ENCODE peak calls at places on chromosome X, in four cellular contexts. One of them, this sample, is unnamed.

GRCh38 chrX:155094468-155095061 is 23.3 kb downstream of the BRCC3 start:
- DNase-seq in M059J: peak
- DNase-seq in iris pigment epithelial cell: peak
- DNase-seq in activated CD4-positive, alpha-beta T cell treated with anti-CD3 and anti-CD28 coated beads for 24 hours: no peak
- DNase-seq in this sample: no peak

GRCh38 chrX:47751670-47752069 is 85.0 kb upstream of the ZNF81 start:
- DNase-seq in M059J: peak
- DNase-seq in iris pigment epithelial cell: peak
- DNase-seq in activated CD4-positive, alpha-beta T cell treated with anti-CD3 and anti-CD28 coated beads for 24 hours: peak
- DNase-seq in this sample: no peak

GRCh38 chrX:52015794-52016193 is 53.2 kb downstream of the MAGED4B start:
- DNase-seq in M059J: no peak
- DNase-seq in iris pigment epithelial cell: no peak
- DNase-seq in activated CD4-positive, alpha-beta T cell treated with anti-CD3 and anti-CD28 coated beads for 24 hours: no peak
- DNase-seq in this sample: no peak

GRCh38 chrX:65697915-65698796 is 30.7 kb downstream of the MSN start:
- DNase-seq in M059J: peak
- DNase-seq in iris pigment epithelial cell: peak
- DNase-seq in activated CD4-positive, alpha-beta T cell treated with anti-CD3 and anti-CD28 coated beads for 24 hours: peak
- DNase-seq in this sample: no peak

GRCh38 chrX:46588263-46588662 is 14.7 kb downstream of the CHST7 start:
- DNase-seq in M059J: peak
- DNase-seq in iris pigment epithelial cell: peak
- DNase-seq in activated CD4-positive, alpha-beta T cell treated with anti-CD3 and anti-CD28 coated beads for 24 hours: peak
- DNase-seq in this sample: no peak

GRCh38 chrX:43581167-43581566 is 74.9 kb upstream of the MAOA start:
- DNase-seq in M059J: no peak
- DNase-seq in iris pigment epithelial cell: no peak
- DNase-seq in activated CD4-positive, alpha-beta T cell treated with anti-CD3 and anti-CD28 coated beads for 24 hours: no peak
- DNase-seq in this sample: no peak

GRCh38 chrX:100447563-100448397 is 37.7 kb upstream of the PCDH19 start:
- DNase-seq in M059J: peak
- DNase-seq in iris pigment epithelial cell: peak
- DNase-seq in activated CD4-positive, alpha-beta T cell treated with anti-CD3 and anti-CD28 coated beads for 24 hours: peak
- DNase-seq in this sample: no peak

GRCh38 chrX:129768186-129768585 is 11.6 kb upstream of the SASH3 start:
- DNase-seq in M059J: no peak
- DNase-seq in iris pigment epithelial cell: no peak
- DNase-seq in activated CD4-positive, alpha-beta T cell treated with anti-CD3 and anti-CD28 coated beads for 24 hours: no peak
- DNase-seq in this sample: no peak

GRCh38 chrX:44580466-44580865 is 37.8 kb upstream of the FUNDC1 start:
- DNase-seq in M059J: peak
- DNase-seq in iris pigment epithelial cell: peak
- DNase-seq in activated CD4-positive, alpha-beta T cell treated with anti-CD3 and anti-CD28 coated beads for 24 hours: no peak
- DNase-seq in this sample: no peak

GRCh38 chrX:115589419-115589818 is 28.4 kb downstream of the PLS3 start:
- DNase-seq in M059J: no peak
- DNase-seq in iris pigment epithelial cell: no peak
- DNase-seq in activated CD4-positive, alpha-beta T cell treated with anti-CD3 and anti-CD28 coated beads for 24 hours: no peak
- DNase-seq in this sample: no peak

GRCh38 chrX:51144828-51145442 is 187.7 kb upstream of the NUDT10 start:
- DNase-seq in M059J: peak
- DNase-seq in iris pigment epithelial cell: peak
- DNase-seq in activated CD4-positive, alpha-beta T cell treated with anti-CD3 and anti-CD28 coated beads for 24 hours: peak
- DNase-seq in this sample: no peak

GRCh38 chrX:125205918-125206665 is 113.6 kb upstream of the TEX13C start:
- DNase-seq in M059J: peak
- DNase-seq in iris pigment epithelial cell: no peak
- DNase-seq in activated CD4-positive, alpha-beta T cell treated with anti-CD3 and anti-CD28 coated beads for 24 hours: no peak
- DNase-seq in this sample: no peak

GRCh38 chrX:9859711-9860555 is 73.7 kb downstream of the SHROOM2 start:
- DNase-seq in M059J: peak
- DNase-seq in iris pigment epithelial cell: peak
- DNase-seq in activated CD4-positive, alpha-beta T cell treated with anti-CD3 and anti-CD28 coated beads for 24 hours: no peak
- DNase-seq in this sample: no peak

GRCh38 chrX:131827935-131828334 is 195.2 kb upstream of the STK26 start:
- DNase-seq in M059J: peak
- DNase-seq in iris pigment epithelial cell: no peak
- DNase-seq in activated CD4-positive, alpha-beta T cell treated with anti-CD3 and anti-CD28 coated beads for 24 hours: no peak
- DNase-seq in this sample: no peak

GRCh38 chrX:75149654-75150053 is 6.4 kb downstream of the ABCB7 start:
- DNase-seq in M059J: no peak
- DNase-seq in iris pigment epithelial cell: no peak
- DNase-seq in activated CD4-positive, alpha-beta T cell treated with anti-CD3 and anti-CD28 coated beads for 24 hours: no peak
- DNase-seq in this sample: no peak

GRCh38 chrX:115696039-115696438 is 135.1 kb downstream of the PLS3 start:
- DNase-seq in M059J: no peak
- DNase-seq in iris pigment epithelial cell: no peak
- DNase-seq in activated CD4-positive, alpha-beta T cell treated with anti-CD3 and anti-CD28 coated beads for 24 hours: no peak
- DNase-seq in this sample: no peak

GRCh38 chrX:136157187-136157586 is 9.9 kb downstream of the FHL1 start:
- DNase-seq in M059J: no peak
- DNase-seq in iris pigment epithelial cell: no peak
- DNase-seq in activated CD4-positive, alpha-beta T cell treated with anti-CD3 and anti-CD28 coated beads for 24 hours: no peak
- DNase-seq in this sample: no peak

GRCh38 chrX:38275615-38276014 is 51.7 kb downstream of the RPGR start:
- DNase-seq in M059J: peak
- DNase-seq in iris pigment epithelial cell: peak
- DNase-seq in activated CD4-positive, alpha-beta T cell treated with anti-CD3 and anti-CD28 coated beads for 24 hours: no peak
- DNase-seq in this sample: no peak

GRCh38 chrX:20015945-20016617 is 25.2 kb upstream of the BCLAF3 start:
- DNase-seq in M059J: no peak
- DNase-seq in iris pigment epithelial cell: no peak
- DNase-seq in activated CD4-positive, alpha-beta T cell treated with anti-CD3 and anti-CD28 coated beads for 24 hours: no peak
- DNase-seq in this sample: no peak

GRCh38 chrX:56219702-56220101 is 12.5 kb upstream of the KLF8 start:
- DNase-seq in M059J: peak
- DNase-seq in iris pigment epithelial cell: no peak
- DNase-seq in activated CD4-positive, alpha-beta T cell treated with anti-CD3 and anti-CD28 coated beads for 24 hours: no peak
- DNase-seq in this sample: no peak

GRCh38 chrX:17564689-17565409 is 172.4 kb upstream of the SCML1 start:
- DNase-seq in M059J: peak
- DNase-seq in iris pigment epithelial cell: no peak
- DNase-seq in activated CD4-positive, alpha-beta T cell treated with anti-CD3 and anti-CD28 coated beads for 24 hours: no peak
- DNase-seq in this sample: no peak

GRCh38 chrX:16882188-16882587 is 12.0 kb upstream of the RBBP7 start:
- DNase-seq in M059J: peak
- DNase-seq in iris pigment epithelial cell: peak
- DNase-seq in activated CD4-positive, alpha-beta T cell treated with anti-CD3 and anti-CD28 coated beads for 24 hours: no peak
- DNase-seq in this sample: no peak

GRCh38 chrX:24231169-24231568 is 81.6 kb downstream of the ZFX start:
- DNase-seq in M059J: peak
- DNase-seq in iris pigment epithelial cell: peak
- DNase-seq in activated CD4-positive, alpha-beta T cell treated with anti-CD3 and anti-CD28 coated beads for 24 hours: no peak
- DNase-seq in this sample: no peak

GRCh38 chrX:1420371-1420770 is 28.5 kb upstream of the SLC25A6 start:
- DNase-seq in M059J: no peak
- DNase-seq in iris pigment epithelial cell: no peak
- DNase-seq in activated CD4-positive, alpha-beta T cell treated with anti-CD3 and anti-CD28 coated beads for 24 hours: no peak
- DNase-seq in this sample: no peak

This sample was measured in NCI-H1048.